ENCODE peak calls at places on chromosomes 1 and 21, in seven cellular contexts. C is kidney epithelial cell, F is AG09309, B is HCT116, W is astrocyte of the spinal cord, J is psoas muscle, Z is left ventricle myocardium inferior. O is an unnamed sample.

GRCh38 chr1:183195146-183195571 is 9.1 kb downstream of the LAMC2 start:
- DNase-seq in C (no peak), F (no peak), B (peak; percentile 23), W (no peak), J (no peak), Z (no peak), O (no peak)

GRCh38 chr1:116820362-116820761 is 66.1 kb downstream of the CD2 start:
- DNase-seq in C (peak; percentile 86), F (peak; percentile 98), B (no peak), W (peak; percentile 97), J (no peak), Z (peak; percentile 55), O (no peak)

GRCh38 chr1:7177438-7178126 is 392.3 kb downstream of the CAMTA1 start:
- DNase-seq in C (no peak), F (no peak), B (no peak), W (no peak), J (no peak), Z (no peak), O (no peak)

GRCh38 chr1:170678196-170678595 is 14.3 kb downstream of the PRRX1 start:
- DNase-seq in C (no peak), F (peak; percentile 76), B (no peak), W (no peak), J (no peak), Z (no peak), O (no peak)

GRCh38 chr1:225882699-225883615 is 777 bp upstream of the TMEM63A start:
- DNase-seq in C (no peak), F (no peak), B (no peak), W (peak; percentile 36), J (peak; percentile 71), Z (peak; percentile 65), O (peak; percentile 83)

GRCh38 chr1:79638382-79638781 is 631.9 kb upstream of the ADGRL4 start:
- DNase-seq in C (no peak), F (no peak), B (no peak), W (no peak), J (no peak), Z (no peak), O (no peak)

GRCh38 chr1:207831517-207832327 is 79.2 kb downstream of the CD34 start:
- DNase-seq in C (no peak), F (no peak), B (no peak), W (no peak), J (peak; percentile 78), Z (no peak), O (peak; percentile 91)

GRCh38 chr1:1205769-1206375 is 520 bp downstream of the TNFRSF18 start:
- DNase-seq in C (no peak), F (no peak), B (no peak), W (no peak), J (peak; percentile 45), Z (peak; percentile 13), O (no peak)

GRCh38 chr1:31300193-31300592 is 3.4 kb downstream of the ZCCHC17 start:
- DNase-seq in C (no peak), F (no peak), B (no peak), W (no peak), J (no peak), Z (no peak), O (no peak)

GRCh38 chr1:214551052-214551435 is 358 bp downstream of the PTPN14 start:
- DNase-seq in C (no peak), F (no peak), B (no peak), W (no peak), J (peak; percentile 84), Z (peak; percentile 57), O (peak; percentile 46)

GRCh38 chr1:111747282-111747734 is 8.1 kb upstream of the INKA2 start:
- DNase-seq in C (no peak), F (no peak), B (peak; percentile 90), W (peak; percentile 61), J (no peak), Z (no peak), O (no peak)

GRCh38 chr1:40405812-40406211 is 32.3 kb downstream of the SMAP2 start:
- DNase-seq in C (no peak), F (no peak), B (no peak), W (no peak), J (no peak), Z (no peak), O (no peak)

GRCh38 chr1:156247460-156248322 is at the start of gene PAQR6:
- DNase-seq in C (no peak), F (no peak), B (no peak), W (no peak), J (peak; percentile 29), Z (peak; percentile 28), O (no peak)

GRCh38 chr1:235809949-235810348 is 56.8 kb downstream of the LYST start:
- DNase-seq in C (no peak), F (no peak), B (no peak), W (no peak), J (no peak), Z (no peak), O (no peak)

GRCh38 chr1:235806128-235806527 is 60.6 kb downstream of the LYST start:
- DNase-seq in C (no peak), F (no peak), B (no peak), W (no peak), J (no peak), Z (no peak), O (no peak)

GRCh38 chr1:235802901-235803423 is 63.7 kb downstream of the LYST start:
- DNase-seq in C (no peak), F (no peak), B (no peak), W (no peak), J (no peak), Z (no peak), O (no peak)

GRCh38 chr1:235808226-235808625 is 58.5 kb downstream of the LYST start:
- DNase-seq in C (no peak), F (no peak), B (no peak), W (no peak), J (no peak), Z (no peak), O (no peak)
- H3K4me3 ChIP-seq in C (no peak overlapping the region), F (no peak overlapping the region), B (no peak overlapping the region), W (no peak overlapping the region), J (no peak overlapping the region), Z (no peak overlapping the region), O (no peak overlapping the region)

GRCh38 chr1:58089898-58090535 is 456.5 kb downstream of the OMA1 start:
- DNase-seq in C (peak; percentile 21), F (no peak), B (no peak), W (no peak), J (no peak), Z (no peak), O (no peak)
- H3K4me3 ChIP-seq in C (no peak overlapping the region), F (no peak overlapping the region), B (no peak overlapping the region), W (no peak overlapping the region), J (no peak overlapping the region), Z (no peak overlapping the region), O (no peak overlapping the region)

DNA sequence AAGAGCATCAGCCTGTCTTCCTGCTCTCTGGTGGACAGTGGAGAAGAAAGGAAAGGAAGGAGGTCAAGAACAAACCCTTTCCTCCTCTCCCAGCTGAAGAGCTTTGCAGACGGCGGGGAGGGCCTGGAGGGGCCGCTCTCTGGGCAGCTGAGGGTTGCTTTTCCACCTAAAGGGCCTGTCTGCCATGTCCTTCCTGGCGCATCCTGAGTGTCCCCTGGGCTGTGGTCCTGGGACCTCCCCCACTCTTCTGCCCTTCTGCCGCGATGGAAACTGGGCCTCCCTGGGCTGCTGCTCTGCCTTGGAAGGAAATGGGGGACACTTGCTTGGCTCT is 107.0 kb downstream of the ETS2 start:
- DNase-seq in C (no peak), F (no peak), B (no peak), W (no peak), J (no peak), Z (no peak), O (no peak)
- H3K4me3 ChIP-seq in C (no peak overlapping the region), F (no peak overlapping the region), B (peak overlapping the region; percentile 30), W (no peak overlapping the region), J (peak overlapping the region; percentile 48), Z (peak overlapping the region; percentile 48), O (peak overlapping the region; percentile 19)

DNA sequence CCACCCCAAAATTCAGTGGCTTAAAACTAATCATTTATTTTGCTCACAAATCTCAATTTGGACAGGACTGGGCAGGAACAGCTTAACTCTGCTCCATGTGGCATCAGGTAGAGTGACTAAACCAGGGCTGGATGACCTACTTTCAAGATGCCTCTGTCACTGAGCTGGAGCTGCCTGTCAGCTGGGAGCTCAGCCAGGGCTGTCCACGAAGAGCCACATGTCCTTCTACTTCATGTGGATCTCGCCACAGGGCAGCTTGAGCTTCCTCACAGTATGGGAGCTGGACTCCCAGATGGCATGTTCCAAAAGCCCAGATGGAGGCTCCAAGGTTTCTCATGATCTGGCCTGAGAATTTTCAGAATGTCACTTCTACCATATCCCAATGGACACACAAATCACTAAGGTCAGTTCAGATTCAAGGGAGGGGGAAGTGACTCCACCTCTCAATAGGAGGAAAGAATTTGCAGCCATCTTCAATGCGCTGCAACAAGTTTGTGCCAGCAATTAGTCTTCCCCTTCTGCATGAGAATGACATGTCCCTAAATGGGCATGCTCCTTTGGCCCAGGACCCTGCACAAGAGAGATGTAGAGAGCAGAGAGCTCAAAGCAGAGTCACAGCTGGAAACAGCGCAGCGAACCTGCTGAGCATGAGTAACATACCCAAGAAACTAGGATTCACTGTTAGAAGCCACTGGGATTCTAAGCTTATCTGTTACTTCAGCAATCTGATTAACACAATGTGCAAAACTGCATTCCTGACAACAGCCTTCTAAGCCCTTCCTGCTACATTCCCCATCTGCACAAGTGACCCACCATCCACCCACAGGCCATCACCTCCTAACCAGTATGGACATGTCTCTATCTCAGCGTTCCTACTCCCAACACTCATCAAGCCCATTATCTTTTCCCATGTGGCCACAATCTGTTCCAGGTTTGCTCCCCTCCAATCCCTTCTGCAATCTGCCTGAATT is 17.0 kb downstream of the HLCS start:
- DNase-seq in C (no peak), F (no peak), B (no peak), W (no peak), J (no peak), Z (no peak), O (no peak)
- H3K4me3 ChIP-seq in C (no peak overlapping the region), F (no peak overlapping the region), B (no peak overlapping the region), W (no peak overlapping the region), J (no peak overlapping the region), Z (no peak overlapping the region), O (no peak overlapping the region)

GRCh38 chr1:161119379-161120061 is 1.6 kb downstream of the NIT1 start:
- DNase-seq in C (no peak), F (no peak), B (peak; percentile 86), W (peak; percentile 69), J (no peak), Z (no peak), O (no peak)
- H3K4me3 ChIP-seq in C (no peak overlapping the region), F (no peak overlapping the region), B (peak overlapping the region; percentile 68), W (peak overlapping the region; percentile 87), J (peak overlapping the region; percentile 83), Z (peak overlapping the region; percentile 87), O (peak overlapping the region; percentile 93)

DNA sequence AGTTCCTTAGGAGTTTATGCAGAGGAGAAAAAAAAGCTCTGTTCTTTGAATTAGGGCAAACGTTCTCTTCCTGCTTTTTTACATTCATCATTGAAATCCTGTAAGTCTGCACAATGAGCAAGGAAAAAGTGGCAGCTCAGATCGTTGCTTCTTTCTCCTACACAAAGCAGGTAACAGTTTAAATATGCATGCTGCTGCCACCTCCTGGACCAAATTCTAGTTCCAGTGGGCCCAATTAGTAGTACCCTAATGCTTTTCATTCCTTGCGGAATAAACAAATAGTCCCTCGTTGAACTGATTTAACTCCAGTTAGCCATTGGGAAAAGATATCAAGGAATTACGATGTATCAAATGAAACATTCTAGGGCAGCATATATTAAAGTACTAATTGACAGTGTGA is 20.1 kb downstream of the YTHDF2 start:
- DNase-seq in C (no peak), F (no peak), B (no peak), W (no peak), J (no peak), Z (no peak), O (no peak)
- H3K4me3 ChIP-seq in C (no peak overlapping the region), F (no peak overlapping the region), B (no peak overlapping the region), W (no peak overlapping the region), J (no peak overlapping the region), Z (no peak overlapping the region), O (no peak overlapping the region)

GRCh38 chr1:167438171-167439138 is 79.9 kb downstream of the CD247 start:
- DNase-seq in C (no peak), F (no peak), B (no peak), W (no peak), J (no peak), Z (no peak), O (no peak)
- H3K4me3 ChIP-seq in C (no peak overlapping the region), F (no peak overlapping the region), B (no peak overlapping the region), W (no peak overlapping the region), J (peak overlapping the region; percentile 67), Z (peak overlapping the region; percentile 59), O (no peak overlapping the region)